ENCODE peak calls at places on chromosome 11, in six cellular contexts. B is left ventricle myocardium inferior, J is PC-3, E is pancreas, F is tibial nerve, X is BE2C. P is an unnamed sample.

GRCh38 chr11:134498326-134499139 is 86.5 kb upstream of the B3GAT1 start:
- DNase-seq in F (no peak), J (no peak), B (no peak), E (no peak), X (no peak), P (peak; percentile 54)

GRCh38 chr11:65417702-65418430 is 4.7 kb upstream of the NEAT1 start:
- DNase-seq in E (peak; percentile 63), F (peak; percentile 42), J (peak; percentile 9), X (no peak), B (peak; percentile 46), P (no peak)

GRCh38 chr11:62988281-62988680 is 3.5 kb upstream of the SLC22A6 start:
- DNase-seq in B (no peak), X (no peak), E (no peak), F (no peak), J (no peak), P (no peak)

GRCh38 chr11:117668291-117668690 is 128.7 kb downstream of the DSCAML1 start:
- DNase-seq in E (no peak), B (no peak), J (no peak), X (no peak), F (no peak), P (no peak)

GRCh38 chr11:109121173-109121938 is 300.6 kb upstream of the C11orf87 start:
- DNase-seq in F (no peak), E (no peak), X (peak; percentile 17), J (no peak), B (no peak), P (no peak)

GRCh38 chr11:117941163-117941707 is 12.0 kb upstream of the TMPRSS13 start:
- DNase-seq in E (no peak), J (peak; percentile 49), X (no peak), F (no peak), B (no peak), P (no peak)

GRCh38 chr11:120023551-120023950 is 114.4 kb downstream of the TRIM29 start:
- DNase-seq in B (no peak), E (no peak), J (no peak), X (no peak), F (no peak), P (no peak)

GRCh38 chr11:102946237-102946636 is 9.3 kb downstream of the MMP13 start:
- DNase-seq in X (no peak), B (no peak), E (no peak), F (no peak), J (peak; percentile 19), P (no peak)

GRCh38 chr11:88281317-88281712 is 56.2 kb downstream of the CTSC start:
- DNase-seq in B (no peak), E (no peak), F (no peak), J (peak; percentile 44), X (no peak), P (no peak)
- TF ChIP-seq CTCF in B (no peak), E (no peak), F (no peak), J (peak; percentile 63), X (peak; percentile 4), P (no peak)

GRCh38 chr11:31830406-31830805 is 19.3 kb upstream of the PAX6 start:
- DNase-seq in F (no peak), X (no peak), J (no peak), E (no peak), B (no peak), P (no peak)

GRCh38 chr11:31834237-31834636 is 23.1 kb upstream of the PAX6 start:
- DNase-seq in J (no peak), F (no peak), B (no peak), X (no peak), E (no peak), P (no peak)
- TF ChIP-seq CTCF in J (no peak), F (no peak), B (no peak), X (peak; percentile 1), E (no peak), P (no peak)

DNA sequence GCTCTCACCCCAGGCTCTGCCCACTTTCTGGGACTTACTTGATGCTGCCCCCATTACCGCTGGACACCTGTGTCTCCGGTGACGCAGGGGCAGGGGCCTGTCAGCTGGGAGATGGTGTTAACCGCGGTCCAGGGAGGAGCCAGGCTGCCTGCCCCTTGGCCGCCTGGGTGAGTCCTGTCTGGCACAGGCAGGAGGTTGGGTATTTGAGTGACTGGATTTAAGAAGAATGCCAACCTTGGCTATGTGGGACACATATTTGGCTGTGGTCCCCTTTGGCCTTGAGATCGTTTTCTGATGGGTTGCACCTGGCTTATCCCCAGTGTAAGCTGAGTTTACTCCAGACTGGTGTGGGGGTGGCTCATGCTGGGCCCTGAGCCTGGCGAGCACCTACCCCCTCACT is 2.5 kb downstream of the MUC6 start:
- DNase-seq in E (peak; percentile 81), X (no peak), B (no peak), F (no peak), J (no peak), P (no peak)
- TF ChIP-seq CTCF in E (no peak), X (no peak), B (no peak), F (no peak), J (no peak), P (no peak)

GRCh38 chr11:83282084-83282716 is 4.0 kb downstream of the CCDC90B start:
- DNase-seq in X (no peak), J (peak; percentile 29), E (no peak), B (no peak), F (no peak), P (no peak)

GRCh38 chr11:83285131-83285770 is 916 bp downstream of the CCDC90B start:
- DNase-seq in E (no peak), B (no peak), J (no peak), F (no peak), X (no peak), P (no peak)

GRCh38 chr11:83287631-83288030 is 1.5 kb upstream of the CCDC90B start:
- DNase-seq in B (no peak), X (no peak), J (no peak), E (no peak), F (no peak), P (no peak)

GRCh38 chr11:83284501-83285051 is 1.6 kb downstream of the CCDC90B start:
- DNase-seq in B (no peak), E (no peak), X (no peak), J (no peak), F (no peak), P (no peak)

DNA sequence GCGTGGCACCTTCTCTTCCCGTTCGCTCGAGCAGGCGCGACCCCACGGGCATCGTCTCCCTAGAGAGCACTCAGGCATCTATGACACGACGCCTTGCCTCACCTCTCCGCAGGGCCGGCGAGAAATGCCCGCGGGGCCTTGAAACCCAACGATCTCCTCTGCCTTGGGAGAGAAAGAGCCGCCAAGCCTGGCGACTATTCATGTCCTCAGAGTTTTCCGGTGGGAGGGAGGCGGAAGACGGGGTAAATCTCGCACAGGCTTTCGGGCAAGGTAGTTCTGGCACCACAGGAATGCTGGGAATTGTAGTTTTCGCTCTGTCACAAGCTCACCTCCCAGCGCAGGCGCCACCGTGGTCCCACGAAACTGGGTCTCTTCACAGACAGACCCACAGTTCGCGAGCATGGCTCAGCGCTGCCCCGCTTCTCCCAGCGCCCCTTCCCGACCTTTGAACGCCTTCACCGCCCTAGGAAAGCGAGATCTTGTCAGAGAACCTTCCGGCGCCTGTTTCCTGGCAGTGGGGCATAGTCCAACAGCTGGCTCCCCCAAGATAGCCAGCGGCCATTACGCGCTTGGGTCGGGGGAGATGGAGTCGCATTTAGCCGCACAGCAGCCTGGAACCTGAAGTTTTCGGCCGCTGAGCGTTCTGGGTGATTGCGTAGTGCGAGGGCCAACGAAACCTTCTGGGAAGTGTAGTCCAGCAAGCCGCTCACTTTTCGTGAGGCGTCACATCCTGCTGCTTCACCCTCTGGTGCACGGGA is at the start of gene CCDC90B:
- DNase-seq in F (peak; percentile 87), X (peak; percentile 95), J (peak; percentile 99), E (peak; percentile 93), B (peak; percentile 94), P (peak; percentile 96)
- TF ChIP-seq CTCF in F (no peak), X (peak; percentile 46), J (no peak), E (no peak), B (no peak), P (no peak)